ENCODE peak calls at places on chromosome 9, in eight cellular contexts. U is stomach, E is neural progenitor cell, F is mesothelial cell of epicardium, O is fibroblast of mammary gland, N is uterus, M is astrocyte of the spinal cord, P is GM23338. J is an unnamed sample.

GRCh38 chr9:33381231-33381791 is 21.1 kb downstream of the AQP7 start:
- DNase-seq in U (no peak), E (peak), F (no peak), O (no peak), N (no peak), M (peak), P (peak), J (no peak)

GRCh38 chr9:71514344-71514975 is 253.9 kb downstream of the CEMIP2 start:
- DNase-seq in U (no peak), E (no peak), F (no peak), O (no peak), N (no peak), M (no peak), P (no peak), J (no peak)

GRCh38 chr9:27162045-27162444 is 53.0 kb downstream of the TEK start:
- DNase-seq in U (no peak), E (no peak), F (no peak), O (peak), N (no peak), M (peak), P (no peak), J (peak)

GRCh38 chr9:89021154-89021803 is 30.0 kb downstream of the S1PR3 start:
- DNase-seq in U (peak), E (no peak), F (no peak), O (peak), N (peak), M (peak), P (no peak), J (peak)

GRCh38 chr9:83570359-83570758 is 32.2 kb upstream of the FRMD3 start:
- DNase-seq in U (no peak), E (no peak), F (no peak), O (peak), N (no peak), M (peak), P (no peak), J (peak)

GRCh38 chr9:94147776-94148175 is 63.5 kb downstream of the PTPDC1 start:
- DNase-seq in U (no peak), E (no peak), F (no peak), O (no peak), N (no peak), M (no peak), P (no peak), J (no peak)

GRCh38 chr9:37438359-37438758 is 15.9 kb downstream of the GRHPR start:
- DNase-seq in U (no peak), E (no peak), F (no peak), O (no peak), N (no peak), M (no peak), P (no peak), J (no peak)

GRCh38 chr9:105244996-105245719 is 707 bp downstream of the SLC44A1 start:
- DNase-seq in U (peak), E (peak), F (peak), O (peak), N (peak), M (no peak), P (peak), J (peak)

GRCh38 chr9:38126730-38127129 is 57.7 kb upstream of the SHB start:
- DNase-seq in U (no peak), E (no peak), F (no peak), O (no peak), N (no peak), M (no peak), P (no peak), J (no peak)

GRCh38 chr9:101119206-101119819 is 90.8 kb downstream of the PLPPR1 start:
- DNase-seq in U (peak), E (peak), F (peak), O (peak), N (no peak), M (no peak), P (peak), J (no peak)
- TF ChIP-seq CTCF in U (peak), E (peak), F (peak), O (peak), N (peak), M (peak), P (peak), J (peak)

GRCh38 chr9:129719135-129719534 is 33.7 kb downstream of the PTGES start:
- DNase-seq in U (no peak), E (peak), F (no peak), O (no peak), N (no peak), M (no peak), P (peak), J (no peak)

GRCh38 chr9:129718647-129719046 is 34.2 kb downstream of the PTGES start:
- DNase-seq in U (no peak), E (no peak), F (no peak), O (no peak), N (no peak), M (no peak), P (no peak), J (no peak)

GRCh38 chr9:129722913-129723312 is 29.9 kb downstream of the PTGES start:
- DNase-seq in U (no peak), E (no peak), F (no peak), O (no peak), N (no peak), M (no peak), P (no peak), J (no peak)

GRCh38 chr9:129720181-129720864 is 32.5 kb downstream of the PTGES start:
- DNase-seq in U (no peak), E (peak), F (no peak), O (no peak), N (no peak), M (no peak), P (peak), J (no peak)

DNA sequence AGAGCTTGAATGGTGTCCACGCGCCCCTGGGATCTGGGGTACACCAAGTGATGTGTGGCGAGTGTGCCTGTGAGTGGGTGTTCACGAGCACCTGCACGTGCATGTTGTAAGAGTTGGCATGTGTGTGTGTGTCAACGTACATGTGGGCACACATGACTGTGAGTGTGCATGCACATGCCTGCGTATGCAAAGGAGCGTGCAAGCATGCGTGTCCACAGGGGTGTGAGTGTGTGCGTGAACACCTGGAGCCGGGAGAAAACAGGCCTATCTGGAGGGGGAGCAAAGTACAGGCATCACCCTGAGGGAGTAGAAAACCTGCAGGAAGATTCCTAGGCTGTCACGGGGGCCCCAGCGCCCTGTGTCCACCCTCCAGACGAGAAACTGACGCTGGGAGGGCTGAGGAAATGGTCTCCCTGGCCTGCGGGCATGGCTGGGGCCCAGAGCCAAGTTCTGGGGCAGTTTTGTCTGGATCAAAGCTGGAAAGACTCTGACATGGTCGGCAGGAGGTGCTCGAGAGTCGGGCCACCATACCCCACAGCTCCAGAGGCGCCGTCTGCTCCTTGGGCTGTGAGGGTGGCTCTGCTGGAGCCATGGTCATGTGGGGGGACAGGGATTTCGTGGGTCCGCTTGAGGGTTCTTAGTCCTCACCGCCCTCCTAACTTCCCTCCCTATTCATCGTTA is 31.8 kb downstream of the PTGES start:
- DNase-seq in U (no peak), E (no peak), F (no peak), O (no peak), N (no peak), M (no peak), P (peak), J (no peak)
- TF ChIP-seq CTCF in U (no peak), E (no peak), F (no peak), O (no peak), N (no peak), M (no peak), P (no peak), J (peak)

DNA sequence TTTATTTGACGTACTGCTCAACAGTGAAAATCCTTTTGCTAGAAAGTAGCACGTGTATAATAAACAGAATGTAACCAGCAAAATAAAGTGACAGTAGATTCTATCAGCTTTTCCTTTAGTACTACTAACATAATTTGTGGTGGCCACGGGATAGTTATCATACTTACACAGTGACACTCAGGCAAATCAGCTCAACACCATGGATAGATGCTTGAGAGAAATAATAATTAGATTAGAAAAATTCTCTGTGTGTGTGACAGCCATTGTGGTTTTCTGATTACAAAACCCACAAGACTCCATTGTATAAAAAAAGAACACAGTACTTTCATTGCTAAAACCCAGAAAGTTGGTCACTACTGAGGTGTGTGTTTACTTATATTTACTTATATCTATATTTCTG is 101.1 kb downstream of the MUSK start:
- DNase-seq in U (no peak), E (no peak), F (no peak), O (no peak), N (no peak), M (peak), P (no peak), J (peak)
- TF ChIP-seq CTCF in U (no peak), E (no peak), F (no peak), O (no peak), N (no peak), M (no peak), P (no peak), J (no peak)

GRCh38 chr9:91740713-91741112 is 209.3 kb downstream of the ROR2 start:
- DNase-seq in U (no peak), E (no peak), F (no peak), O (peak), N (peak), M (peak), P (peak), J (no peak)
- TF ChIP-seq CTCF in U (no peak), E (peak), F (no peak), O (peak), N (peak), M (peak), P (no peak), J (no peak)

GRCh38 chr9:125550216-125550614 is 156.8 kb downstream of the MAPKAP1 start:
- DNase-seq in U (no peak), E (no peak), F (no peak), O (peak), N (no peak), M (peak), P (no peak), J (peak)
- TF ChIP-seq CTCF in U (no peak), E (no peak), F (no peak), O (no peak), N (no peak), M (no peak), P (no peak), J (peak)

GRCh38 chr9:10613413-10613812 is 611 bp upstream of the PTPRD start:
- DNase-seq in U (no peak), E (no peak), F (no peak), O (no peak), N (no peak), M (peak), P (peak), J (no peak)

GRCh38 chr9:10614201-10614870 is 1.5 kb upstream of the PTPRD start:
- DNase-seq in U (no peak), E (no peak), F (no peak), O (peak), N (no peak), M (no peak), P (no peak), J (no peak)

GRCh38 chr9:10612649-10613398 is at the start of gene PTPRD:
- DNase-seq in U (peak), E (peak), F (peak), O (peak), N (no peak), M (peak), P (peak), J (no peak)
- TF ChIP-seq CTCF in U (no peak), E (peak), F (no peak), O (no peak), N (no peak), M (no peak), P (peak), J (no peak)

J was measured in HFFc6.